ENCODE peak calls at places on chromosome X, in seven cellular contexts. B is GM23338, X is BJ, L is pancreas, P is astrocyte of the spinal cord, Z is left ventricle myocardium inferior, H is choroid plexus epithelial cell. J is an unnamed sample.

GRCh38 chrX:154115750-154116149 is 18.2 kb upstream of the MECP2 start:
- DNase-seq in B (no peak), X (no peak), L (no peak), P (no peak), Z (no peak), H (no peak), J (no peak)

GRCh38 chrX:155071694-155072215 is 447 bp downstream of the BRCC3 start:
- DNase-seq in B (peak), X (no peak), L (no peak), P (no peak), Z (no peak), H (peak), J (no peak)

GRCh38 chrX:20477836-20478532 is 211.3 kb upstream of the RPS6KA3 start:
- DNase-seq in B (no peak), X (no peak), L (no peak), P (no peak), Z (no peak), H (no peak), J (no peak)

GRCh38 chrX:153476628-153477027 is 6.3 kb upstream of the HAUS7 start:
- DNase-seq in B (no peak), X (no peak), L (no peak), P (peak), Z (peak), H (no peak), J (no peak)

GRCh38 chrX:13669246-13669689 is 16.3 kb downstream of the TCEANC start:
- DNase-seq in B (no peak), X (peak), L (peak), P (peak), Z (peak), H (peak), J (no peak)

GRCh38 chrX:40176256-40176978 is 78.7 kb upstream of the BCOR start:
- DNase-seq in B (peak), X (no peak), L (peak), P (no peak), Z (peak), H (peak), J (peak)

GRCh38 chrX:84729809-84730208 is 227.6 kb upstream of the HDX start:
- DNase-seq in B (peak), X (no peak), L (peak), P (peak), Z (no peak), H (peak), J (no peak)

GRCh38 chrX:13380230-13380629 is 60.4 kb upstream of the ATXN3L start:
- DNase-seq in B (no peak), X (no peak), L (no peak), P (peak), Z (no peak), H (peak), J (no peak)

GRCh38 chrX:48996969-48997368 is 5.1 kb downstream of the GRIPAP1 start:
- DNase-seq in B (peak), X (no peak), L (no peak), P (no peak), Z (no peak), H (no peak), J (no peak)

GRCh38 chrX:107563851-107564250 is 64.5 kb upstream of the PRPS1 start:
- DNase-seq in B (peak), X (no peak), L (no peak), P (no peak), Z (no peak), H (no peak), J (no peak)

GRCh38 chrX:71195959-71196727 is 26.9 kb upstream of the GJB1 start:
- DNase-seq in B (peak), X (no peak), L (no peak), P (no peak), Z (no peak), H (no peak), J (no peak)

GRCh38 chrX:99371976-99372595 is 1038.0 kb downstream of the PCDH19 start:
- DNase-seq in B (no peak), X (no peak), L (no peak), P (no peak), Z (no peak), H (no peak), J (no peak)

GRCh38 chrX:20317873-20318272 is 51.2 kb upstream of the RPS6KA3 start:
- DNase-seq in B (no peak), X (no peak), L (peak), P (no peak), Z (no peak), H (no peak), J (no peak)

GRCh38 chrX:1390621-1391369 is 1.1 kb downstream of the SLC25A6 start:
- DNase-seq in B (no peak), X (no peak), L (no peak), P (no peak), Z (no peak), H (no peak), J (peak)

GRCh38 chrX:16465081-16465876 is 184.7 kb upstream of the S100G start:
- DNase-seq in B (no peak), X (no peak), L (no peak), P (peak), Z (no peak), H (peak), J (no peak)

GRCh38 chrX:41670108-41670507 is 18.7 kb upstream of the GPR34 start:
- DNase-seq in B (no peak), X (no peak), L (no peak), P (no peak), Z (no peak), H (no peak), J (no peak)

GRCh38 chrX:115949900-115950822 is 220.4 kb upstream of the AGTR2 start:
- DNase-seq in B (peak), X (no peak), L (no peak), P (no peak), Z (no peak), H (no peak), J (peak)

DNA sequence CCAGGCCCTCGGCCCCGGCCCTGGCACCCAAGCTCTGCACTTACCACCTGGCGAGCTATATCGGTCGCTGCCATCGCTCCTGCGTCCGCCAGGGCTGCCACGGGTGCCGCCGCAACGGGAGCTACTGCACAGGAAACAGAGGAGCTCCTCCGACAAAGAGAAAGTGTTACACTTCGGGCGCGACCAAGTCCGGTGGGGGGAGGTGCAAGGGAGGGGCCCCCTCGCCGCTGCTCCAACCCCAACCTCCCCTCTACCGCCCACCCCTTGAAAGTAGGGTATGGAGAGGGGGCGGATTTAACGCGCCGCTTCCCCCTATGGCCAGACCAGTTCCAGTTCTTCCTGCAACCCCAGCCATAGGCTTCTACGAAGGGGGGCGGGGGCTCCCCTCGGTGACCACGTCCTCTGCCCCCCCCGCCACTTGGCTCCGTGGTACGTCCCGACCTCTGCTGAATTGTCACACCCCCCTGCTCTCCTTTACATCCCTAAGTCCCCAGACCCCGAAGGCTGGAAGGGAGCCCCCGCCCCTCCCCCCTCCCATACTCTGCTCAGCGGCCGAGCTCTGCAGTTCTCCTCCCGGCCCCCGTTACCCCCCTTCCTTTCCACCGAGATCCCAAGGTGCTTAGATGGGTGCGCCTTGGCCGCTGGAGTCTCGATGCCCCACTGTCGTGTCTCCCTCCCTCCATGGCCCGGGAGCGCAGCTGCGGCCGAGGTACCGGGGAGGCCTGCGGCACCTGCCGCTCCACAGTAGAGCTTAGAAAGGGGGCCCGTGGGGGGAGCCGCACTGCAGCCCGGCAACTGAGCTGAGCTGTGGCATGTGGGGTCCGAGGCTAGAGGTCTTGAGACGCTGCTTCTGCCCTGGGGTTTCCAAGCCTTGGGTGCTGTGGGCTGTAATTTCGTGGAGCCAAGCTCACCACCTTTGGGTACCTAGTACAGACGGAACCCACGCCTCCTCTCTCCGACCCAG is at the start of gene SEPTIN6:
- DNase-seq in B (peak), X (no peak), L (peak), P (peak), Z (peak), H (peak), J (peak)
- TF ChIP-seq CTCF in B (no peak), X (no peak), L (no peak), P (no peak), Z (peak), H (no peak), J (no peak)

DNA sequence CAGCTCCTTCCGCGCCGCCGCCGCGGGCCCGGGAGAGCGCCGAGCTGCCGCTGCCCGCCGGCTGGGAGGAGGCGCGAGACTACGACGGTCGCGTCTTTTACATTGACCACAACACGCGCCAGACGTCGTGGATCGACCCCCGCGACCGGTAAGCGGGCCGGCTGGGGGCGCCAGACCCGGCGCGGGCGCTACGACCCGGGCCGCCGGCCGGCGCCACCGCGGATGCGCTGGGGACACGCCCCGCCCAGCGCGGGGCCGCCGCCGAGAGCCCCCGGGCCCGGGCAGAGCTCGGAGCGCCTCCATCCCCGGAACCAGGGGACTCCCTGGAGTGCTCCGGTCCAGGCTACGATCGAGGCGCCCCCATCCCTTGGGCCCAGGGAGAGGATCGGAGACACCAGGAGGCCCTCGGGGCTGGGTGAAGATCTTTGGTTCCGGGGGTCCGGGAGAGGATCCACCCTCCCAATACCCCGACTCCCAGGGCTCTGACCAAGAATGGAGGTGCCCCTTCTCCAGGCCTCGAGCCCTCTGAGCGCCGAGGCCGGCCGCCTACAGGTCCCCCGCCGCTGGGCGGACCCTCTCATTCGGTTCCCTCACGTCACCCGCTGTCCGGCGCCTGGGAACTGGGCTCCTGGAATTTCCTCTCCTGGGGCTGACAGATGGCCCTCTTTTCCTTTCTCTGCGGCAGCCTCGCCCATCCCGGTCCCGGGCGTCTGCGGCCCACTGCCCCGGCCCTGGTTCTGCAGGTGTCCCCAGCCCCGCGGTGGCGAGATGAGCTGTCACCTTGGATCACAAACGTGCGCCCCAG is 48.8 kb downstream of the CLDN34 start:
- DNase-seq in B (peak), X (no peak), L (peak), P (no peak), Z (peak), H (no peak), J (peak)
- H3K4me3 ChIP-seq in B (peak), X (peak), L (peak), P (peak), Z (peak), H (peak), J (peak)

DNA sequence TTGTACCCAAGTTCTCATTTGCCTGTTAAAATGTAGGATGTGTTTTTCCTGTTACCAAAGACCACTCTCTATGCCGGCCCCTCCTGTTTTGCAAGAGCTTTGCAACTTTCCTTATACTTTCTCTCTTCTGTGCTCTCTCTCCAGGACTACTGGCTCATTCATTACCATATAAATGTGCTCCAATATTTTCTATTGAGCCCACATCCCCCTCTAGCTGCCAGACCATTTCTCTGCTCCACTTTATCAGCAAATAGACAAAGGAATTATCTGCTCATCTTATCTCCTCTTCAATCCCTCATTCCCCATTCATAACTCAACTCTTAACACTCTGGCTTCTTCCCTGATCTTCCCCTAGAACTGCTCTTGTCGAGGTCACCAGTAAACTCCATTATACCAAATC is 33.6 kb downstream of the RPGR start:
- DNase-seq in B (peak), X (no peak), L (no peak), P (no peak), Z (no peak), H (peak), J (no peak)
- TF ChIP-seq CTCF in B (no peak), X (no peak), L (no peak), P (peak), Z (no peak), H (peak), J (no peak)

DNA sequence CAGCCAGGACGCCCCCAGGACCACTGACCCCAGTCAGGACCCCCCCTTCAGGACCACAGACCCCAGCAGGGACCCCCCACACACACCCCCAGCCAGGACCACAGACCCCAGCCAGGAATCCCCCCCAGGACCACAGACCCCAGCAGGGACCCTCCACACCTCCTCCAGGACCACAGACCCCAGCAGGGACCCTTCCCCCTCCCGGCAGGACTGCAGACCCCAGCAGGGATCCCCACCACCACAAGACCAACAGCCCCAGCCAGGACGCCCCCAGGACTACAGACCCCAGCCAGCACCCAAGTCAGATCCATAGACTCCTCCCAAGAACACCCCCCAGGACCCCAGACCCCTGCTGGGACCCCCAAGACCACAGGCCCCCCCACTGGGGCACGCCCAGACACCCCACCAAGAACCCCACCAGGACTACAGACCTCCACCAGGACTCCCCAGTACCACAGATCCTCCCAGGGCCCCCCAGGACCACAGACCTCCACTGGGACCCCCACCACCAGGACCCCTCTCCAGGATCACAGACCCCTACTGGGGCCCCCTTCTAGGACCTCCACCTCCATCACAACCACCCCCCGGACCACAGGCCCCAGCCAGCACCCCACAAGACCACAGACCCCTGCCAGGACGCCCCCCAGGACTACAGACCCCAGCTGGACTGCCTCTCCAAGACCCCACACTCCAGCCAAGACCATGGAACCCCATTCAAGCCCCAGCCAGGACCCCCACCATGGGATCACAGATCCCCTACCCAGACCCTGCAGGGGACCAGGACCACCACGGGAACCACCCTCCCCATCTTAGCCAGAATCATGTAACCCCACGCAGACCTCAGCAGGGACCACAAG is 698 bp upstream of the DHRSX start:
- DNase-seq in B (no peak), X (no peak), L (no peak), P (no peak), Z (no peak), H (no peak), J (no peak)
- H3K4me3 ChIP-seq in B (peak), X (peak), L (no peak), P (peak), Z (peak), H (peak), J (no peak)

GRCh38 chrX:104918122-104918521 is 302.4 kb downstream of the TEX13A start:
- DNase-seq in B (no peak), X (no peak), L (no peak), P (no peak), Z (no peak), H (no peak), J (no peak)

GRCh38 chrX:104913348-104913747 is 307.1 kb downstream of the TEX13A start:
- DNase-seq in B (peak), X (no peak), L (no peak), P (peak), Z (no peak), H (peak), J (no peak)
- TF ChIP-seq CTCF in B (peak), X (peak), L (no peak), P (peak), Z (peak), H (peak), J (peak)

DNA sequence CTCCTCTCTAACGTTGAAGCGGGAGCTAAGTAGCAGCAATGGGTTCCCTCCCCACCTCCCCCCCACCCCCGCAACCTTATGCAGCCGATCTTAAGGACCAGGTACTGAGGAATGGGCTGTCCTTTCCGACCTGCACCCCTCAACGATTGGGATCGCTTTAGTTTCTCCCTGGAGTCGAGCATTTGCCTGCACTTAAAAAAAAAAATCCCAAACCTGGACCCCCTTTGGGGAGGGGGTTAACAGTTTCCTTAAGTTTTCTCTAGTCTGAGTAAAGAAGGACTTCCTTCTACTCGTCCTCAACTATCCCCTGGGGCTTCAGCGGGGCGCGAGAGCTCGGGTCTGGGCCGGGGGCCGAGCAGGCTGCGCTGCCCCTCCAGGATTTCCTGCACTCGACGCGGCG is 25.7 kb upstream of the BCORL1 start:
- DNase-seq in B (no peak), X (no peak), L (no peak), P (no peak), Z (no peak), H (no peak), J (no peak)
- H3K4me3 ChIP-seq in B (peak), X (peak), L (peak), P (peak), Z (peak), H (peak), J (peak)

J was measured in psoas muscle.